ENCODE peak calls at places on chromosomes 6 and 20, in eight cellular contexts. K is astrocyte, V is fibroblast of lung, O is transverse colon, C is fibroblast of the aortic adventitia, D is fibroblast of pulmonary artery, F is AG04450, R is lower lobe of right lung. T is an unnamed sample.

GRCh38 chr20:4465855-4466545 is 255.7 kb upstream of the PRND start:
- DNase-seq in K (peak), V (peak), O (no peak), C (no peak), D (no peak), F (no peak), R (no peak), T (no peak)

GRCh38 chr6:29667158-29667557 is 10.3 kb downstream of the MOG start:
- DNase-seq in K (no peak), V (no peak), O (no peak), C (no peak), D (no peak), F (no peak), R (no peak), T (no peak)

GRCh38 chr20:58716476-58717277 is 24.1 kb downstream of the NPEPL1 start:
- DNase-seq in K (no peak), V (peak), O (peak), C (no peak), D (no peak), F (no peak), R (no peak), T (peak)

GRCh38 chr6:157200611-157201010 is 122.7 kb downstream of the TMEM242 start:
- DNase-seq in K (no peak), V (no peak), O (no peak), C (no peak), D (no peak), F (no peak), R (no peak), T (no peak)

GRCh38 chr6:145705561-145705960 is 29.8 kb downstream of the EPM2A start:
- DNase-seq in K (peak), V (peak), O (no peak), C (peak), D (peak), F (no peak), R (no peak), T (no peak)

GRCh38 chr6:51959744-51960383 is 127.5 kb downstream of the PKHD1 start:
- DNase-seq in K (peak), V (peak), O (peak), C (peak), D (peak), F (peak), R (peak), T (peak)

GRCh38 chr6:26457407-26457795 is 354 bp upstream of the BTN2A1 start:
- DNase-seq in K (no peak), V (no peak), O (peak), C (no peak), D (no peak), F (no peak), R (no peak), T (peak)

GRCh38 chr6:130815200-130816071 is 11.8 kb upstream of the SMLR1 start:
- DNase-seq in K (no peak), V (no peak), O (no peak), C (no peak), D (no peak), F (no peak), R (no peak), T (no peak)

GRCh38 chr20:47741669-47742345 is 43.5 kb downstream of the SULF2 start:
- DNase-seq in K (no peak), V (no peak), O (no peak), C (no peak), D (no peak), F (no peak), R (no peak), T (no peak)

GRCh38 chr6:99905209-99906106 is 88.6 kb downstream of the MCHR2 start:
- DNase-seq in K (peak), V (peak), O (no peak), C (peak), D (peak), F (no peak), R (no peak), T (no peak)

GRCh38 chr6:101393291-101394251 is at the start of gene GRIK2:
- DNase-seq in K (peak), V (peak), O (peak), C (no peak), D (peak), F (no peak), R (no peak), T (no peak)

GRCh38 chr20:54995553-54995952 is 520.2 kb downstream of the DOK5 start:
- DNase-seq in K (peak), V (peak), O (no peak), C (no peak), D (no peak), F (no peak), R (no peak), T (no peak)

GRCh38 chr6:5507056-5507722 is 245.9 kb downstream of the FARS2 start:
- DNase-seq in K (no peak), V (no peak), O (no peak), C (no peak), D (no peak), F (no peak), R (no peak), T (peak)

GRCh38 chr6:42013134-42013516 is 37.2 kb upstream of the TAF8 start:
- DNase-seq in K (peak), V (peak), O (no peak), C (no peak), D (no peak), F (no peak), R (no peak), T (no peak)

GRCh38 chr6:35343092-35343834 is 905 bp downstream of the PPARD start:
- DNase-seq in K (peak), V (peak), O (peak), C (peak), D (peak), F (no peak), R (peak), T (peak)

GRCh38 chr6:11357285-11357684 is 124.8 kb upstream of the NEDD9 start:
- DNase-seq in K (no peak), V (no peak), O (no peak), C (no peak), D (no peak), F (no peak), R (no peak), T (no peak)

GRCh38 chr6:30107756-30108155 is 5.1 kb downstream of the TRIM31 start:
- DNase-seq in K (no peak), V (no peak), O (no peak), C (no peak), D (no peak), F (no peak), R (no peak), T (no peak)

DNA sequence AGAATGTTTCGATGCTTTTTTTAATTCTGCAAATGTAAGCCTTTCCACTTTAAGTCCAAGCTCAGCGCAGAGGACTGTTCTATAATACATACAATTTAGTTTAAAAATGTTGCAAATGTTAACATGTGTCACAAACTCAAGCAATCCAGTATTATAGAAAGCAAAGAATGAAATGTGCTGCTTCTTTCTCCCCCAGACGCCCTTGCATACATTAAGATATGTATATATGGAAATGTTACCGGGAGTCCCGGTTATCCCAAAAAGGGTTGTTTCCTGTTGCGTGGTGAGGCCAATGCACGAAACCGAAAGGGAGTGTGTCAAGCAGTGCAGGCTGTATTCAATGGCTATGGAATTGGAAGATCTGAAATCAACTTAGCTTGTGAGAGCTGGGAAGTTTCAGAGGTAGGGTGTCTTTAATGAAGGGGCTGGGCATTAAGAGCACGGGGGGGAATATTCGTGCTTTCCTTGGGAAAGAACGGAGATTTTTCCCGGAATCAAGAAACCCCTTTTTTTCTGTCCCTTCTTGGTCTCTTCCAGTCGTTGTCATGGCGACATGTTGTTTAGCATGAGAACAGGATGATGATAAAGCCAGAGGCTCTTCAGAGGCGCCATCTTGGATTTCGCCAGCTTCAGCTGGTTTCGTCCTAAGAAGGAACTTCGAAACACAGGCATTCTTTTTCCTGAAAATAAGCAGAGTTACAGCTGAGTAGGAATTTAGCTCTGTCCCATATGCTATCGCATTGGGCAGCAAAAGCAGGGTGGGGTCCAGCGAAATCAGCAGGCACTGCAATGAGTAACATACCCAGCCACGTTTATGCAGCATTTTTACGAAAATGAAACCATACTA is 10.1 kb upstream of the NQO2 start:
- DNase-seq in K (peak), V (peak), O (peak), C (peak), D (peak), F (peak), R (peak), T (peak)
- TF ChIP-seq CTCF in K (no peak), V (no peak), O (no peak), C (no peak), D (no peak), F (no peak), R (peak), T (no peak)

DNA sequence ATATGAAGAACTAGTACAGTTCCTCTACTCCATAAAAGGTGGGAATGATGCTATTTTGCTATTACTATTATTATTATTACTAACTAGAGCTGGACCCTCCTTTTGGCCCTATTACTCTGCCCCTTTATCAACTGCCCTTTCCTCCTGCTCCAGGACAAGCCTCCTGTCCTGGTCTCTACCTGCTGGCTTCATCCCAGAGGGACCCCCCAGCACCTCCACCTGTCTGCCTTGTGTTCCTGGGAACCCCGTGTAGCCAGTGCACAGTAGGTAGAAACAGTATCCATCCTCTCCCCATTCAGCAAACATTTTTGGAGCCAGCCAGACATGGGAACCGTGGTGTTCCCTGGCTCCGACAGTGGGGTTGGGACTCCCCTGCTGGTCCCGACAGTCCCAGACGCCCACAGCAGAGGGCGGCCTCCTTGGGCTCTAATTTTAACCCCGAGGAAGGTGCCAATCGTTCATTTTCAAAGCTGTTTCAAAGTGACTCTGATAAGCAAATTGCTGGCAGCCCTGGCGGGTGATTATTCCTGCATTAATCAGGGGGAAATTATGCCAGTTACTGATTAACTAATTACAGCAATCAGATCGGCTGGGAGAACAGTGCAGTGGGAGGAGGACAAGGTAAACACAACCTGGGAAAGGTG is 44.2 kb upstream of the MDGA1 start:
- DNase-seq in K (no peak), V (no peak), O (peak), C (peak), D (peak), F (no peak), R (no peak), T (peak)
- TF ChIP-seq CTCF in K (peak), V (peak), O (no peak), C (peak), D (peak), F (peak), R (peak), T (peak)

GRCh38 chr6:125513978-125514377 is 212.2 kb upstream of the HDDC2 start:
- DNase-seq in K (no peak), V (no peak), O (no peak), C (no peak), D (no peak), F (no peak), R (no peak), T (no peak)

GRCh38 chr6:125511809-125512341 is 210.1 kb upstream of the HDDC2 start:
- DNase-seq in K (peak), V (peak), O (no peak), C (peak), D (peak), F (no peak), R (no peak), T (no peak)

GRCh38 chr6:125510405-125510804 is 208.6 kb upstream of the HDDC2 start:
- DNase-seq in K (no peak), V (no peak), O (no peak), C (no peak), D (no peak), F (no peak), R (no peak), T (no peak)

GRCh38 chr6:125509477-125509876 is 207.7 kb upstream of the HDDC2 start:
- DNase-seq in K (no peak), V (no peak), O (no peak), C (no peak), D (no peak), F (no peak), R (no peak), T (no peak)

GRCh38 chr6:125512621-125513020 is 210.9 kb upstream of the HDDC2 start:
- DNase-seq in K (no peak), V (no peak), O (no peak), C (peak), D (peak), F (no peak), R (no peak), T (no peak)
- TF ChIP-seq CTCF in K (no peak), V (no peak), O (peak), C (peak), D (peak), F (no peak), R (peak), T (no peak)

GRCh38 chr20:6184086-6184485 is 61.3 kb upstream of the FERMT1 start:
- DNase-seq in K (no peak), V (no peak), O (no peak), C (no peak), D (no peak), F (no peak), R (no peak), T (no peak)

GRCh38 chr20:6180531-6180930 is 57.7 kb upstream of the FERMT1 start:
- DNase-seq in K (no peak), V (no peak), O (no peak), C (no peak), D (no peak), F (no peak), R (no peak), T (no peak)

GRCh38 chr20:6173481-6173880 is 50.7 kb upstream of the FERMT1 start:
- DNase-seq in K (no peak), V (no peak), O (no peak), C (no peak), D (no peak), F (no peak), R (no peak), T (no peak)

GRCh38 chr20:6178537-6178936 is 55.7 kb upstream of the FERMT1 start:
- DNase-seq in K (peak), V (peak), O (no peak), C (peak), D (peak), F (peak), R (no peak), T (no peak)
- TF ChIP-seq CTCF in K (peak), V (peak), O (peak), C (peak), D (peak), F (peak), R (peak), T (peak)

T was measured in Peyer's patch.